ENCODE peak calls at places on chromosomes 7 and 10, in six cellular contexts. M, T, Y, B, N and W are unnamed samples.

GRCh38 chr7:108313086-108313485 is 143.2 kb downstream of the NRCAM start:
- DNase-seq in M (no peak), T (no peak), Y (no peak), B (no peak), N (no peak), W (no peak)

GRCh38 chr7:96996111-96996936 is 9.0 kb upstream of the DLX6 start:
- DNase-seq in M (no peak), T (no peak), Y (no peak), B (no peak), N (no peak), W (no peak)

GRCh38 chr10:122474145-122474739 is 12.9 kb downstream of the HTRA1 start:
- DNase-seq in M (peak; percentile 64), T (no peak), Y (no peak), B (peak; percentile 60), N (peak; percentile 55), W (no peak)

GRCh38 chr10:61244261-61244775 is 208.9 kb downstream of the TMEM26 start:
- DNase-seq in M (no peak), T (no peak), Y (no peak), B (no peak), N (no peak), W (no peak)

GRCh38 chr7:31043035-31043434 is 9.1 kb upstream of the ADCYAP1R1 start:
- DNase-seq in M (no peak), T (no peak), Y (no peak), B (peak; percentile 85), N (no peak), W (no peak)

GRCh38 chr10:125757742-125758141 is 17.9 kb downstream of the MMP21 start:
- DNase-seq in M (no peak), T (no peak), Y (no peak), B (no peak), N (no peak), W (no peak)

GRCh38 chr7:40470817-40471216 is 336.0 kb downstream of the SUGCT start:
- DNase-seq in M (no peak), T (no peak), Y (no peak), B (no peak), N (no peak), W (no peak)

GRCh38 chr7:52463341-52463740 is 572.1 kb upstream of the POM121L12 start:
- DNase-seq in M (no peak), T (no peak), Y (no peak), B (no peak), N (no peak), W (no peak)

GRCh38 chr10:49298666-49298989 is 342 bp upstream of the C10orf71 start:
- DNase-seq in M (peak; percentile 50), T (no peak), Y (no peak), B (no peak), N (no peak), W (no peak)

GRCh38 chr7:44313016-44313415 is 12.4 kb downstream of the CAMK2B start:
- DNase-seq in M (peak; percentile 21), T (no peak), Y (no peak), B (no peak), N (no peak), W (no peak)

GRCh38 chr10:117662126-117662525 is 119.6 kb downstream of the EMX2 start:
- DNase-seq in M (no peak), T (no peak), Y (no peak), B (no peak), N (no peak), W (no peak)

GRCh38 chr10:51007781-51008180 is 66.5 kb upstream of the PRKG1 start:
- DNase-seq in M (no peak), T (no peak), Y (no peak), B (no peak), N (no peak), W (no peak)

GRCh38 chr7:3911685-3912084 is 610.6 kb downstream of the SDK1 start:
- DNase-seq in M (no peak), T (no peak), Y (no peak), B (no peak), N (no peak), W (no peak)

DNA sequence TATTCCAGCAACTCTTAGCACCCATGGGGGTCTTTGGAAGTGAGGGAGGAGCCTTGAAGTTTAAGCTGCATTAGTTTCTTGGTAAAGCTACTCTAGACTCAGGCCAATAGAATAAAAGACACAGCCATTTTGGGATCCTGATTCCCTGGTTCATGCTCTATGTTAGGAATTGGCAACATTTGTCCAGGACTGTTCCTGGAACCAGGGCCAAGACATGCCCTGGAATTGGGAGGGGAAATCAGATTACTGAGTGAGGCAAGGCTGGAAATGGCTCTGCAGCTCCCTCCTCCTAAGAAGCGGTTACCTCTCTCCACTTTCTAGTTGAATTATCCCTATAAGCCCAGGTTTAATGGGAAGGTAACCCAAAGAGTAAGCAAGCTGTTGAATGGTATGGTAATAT is 14.2 kb upstream of the BMPR1A start:
- DNase-seq in M (no peak), T (no peak), Y (no peak), B (no peak), N (no peak), W (no peak)
- H3K4me1 ChIP-seq in M (peaks cover 2% of the 10 kb centered on the region), T (no peaks in the 10 kb centered on the region), Y (no peaks in the 10 kb centered on the region), B (peaks cover 4% of the 10 kb centered on the region), N (peaks cover 9% of the 10 kb centered on the region), W (peaks cover 12% of the 10 kb centered on the region)

GRCh38 chr7:27237735-27238334 is 4.8 kb upstream of the EVX1 start:
- DNase-seq in M (no peak), T (no peak), Y (no peak), B (no peak), N (no peak), W (no peak)

GRCh38 chr7:27239780-27240731 is 2.5 kb upstream of the EVX1 start:
- DNase-seq in M (no peak), T (no peak), Y (no peak), B (no peak), N (no peak), W (no peak)

GRCh38 chr7:27238979-27239779 is 3.4 kb upstream of the EVX1 start:
- DNase-seq in M (no peak), T (no peak), Y (no peak), B (peak; percentile 79), N (no peak), W (no peak)

GRCh38 chr7:27235387-27236052 is 7.1 kb upstream of the EVX1 start:
- DNase-seq in M (peak; percentile 58), T (no peak), Y (peak; percentile 13), B (peak; percentile 85), N (no peak), W (peak; percentile 86)

DNA sequence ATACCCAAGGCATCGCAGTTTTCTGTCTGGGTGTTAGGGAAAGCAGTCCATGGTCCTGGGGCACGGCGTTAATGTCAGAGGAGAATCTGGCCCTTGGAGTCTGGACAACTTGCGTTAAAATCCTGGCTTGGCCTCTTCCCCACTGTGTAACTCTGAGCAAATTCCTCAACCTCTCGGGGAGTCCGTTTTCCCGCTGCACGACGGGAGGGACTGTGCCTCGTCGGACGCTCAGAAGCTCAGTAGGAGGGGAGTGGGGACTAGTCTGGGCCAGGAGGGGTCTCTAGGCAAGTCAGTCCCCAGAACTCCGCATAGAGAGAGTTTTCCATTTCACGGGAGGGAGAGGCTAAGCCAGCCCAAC is 6.6 kb upstream of the EVX1 start:
- DNase-seq in M (no peak), T (no peak), Y (no peak), B (no peak), N (no peak), W (no peak)
- H3K27me3 ChIP-seq in M (no peaks in the 10 kb centered on the region), T (peaks cover 71% of the 10 kb centered on the region), Y (peaks cover 50% of the 10 kb centered on the region), B (peaks cover 82% of the 10 kb centered on the region), N (peaks cover 76% of the 10 kb centered on the region), W (no peaks in the 10 kb centered on the region)

DNA sequence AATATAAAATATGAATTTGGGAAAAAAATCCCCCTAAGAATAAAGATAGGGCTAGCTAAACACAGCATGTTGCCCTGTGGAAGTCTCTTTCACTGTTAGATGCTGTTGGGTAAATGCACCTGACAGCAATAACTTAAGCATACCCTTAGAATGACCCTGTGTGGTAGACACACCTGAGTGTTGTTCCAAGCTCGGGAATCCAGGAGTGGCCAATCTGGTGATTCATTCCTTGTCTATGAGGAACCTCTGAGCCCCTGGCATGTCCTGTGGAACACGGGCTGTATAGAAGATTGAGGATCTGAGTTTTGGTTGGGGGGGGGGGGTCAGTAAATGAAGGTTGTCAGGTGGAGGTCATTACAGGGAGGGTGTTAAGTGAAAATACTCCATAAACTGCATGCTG is 730.0 kb upstream of the IGFBP3 start:
- DNase-seq in M (no peak), T (no peak), Y (no peak), B (no peak), N (no peak), W (peak; percentile 33)
- TF ChIP-seq EP300 in M (no peak), T (no peak), Y (no peak), B (no peak), N (no peak), W (no peak)

GRCh38 chr7:69754476-69754875 is 156.2 kb downstream of the AUTS2 start:
- DNase-seq in M (no peak), T (no peak), Y (no peak), B (no peak), N (no peak), W (no peak)

GRCh38 chr7:69756235-69756634 is 158.0 kb downstream of the AUTS2 start:
- DNase-seq in M (no peak), T (no peak), Y (no peak), B (no peak), N (no peak), W (no peak)

GRCh38 chr7:69759373-69759772 is 161.1 kb downstream of the AUTS2 start:
- DNase-seq in M (no peak), T (no peak), Y (no peak), B (no peak), N (no peak), W (no peak)

GRCh38 chr7:69757990-69758430 is 159.7 kb downstream of the AUTS2 start:
- DNase-seq in M (no peak), T (no peak), Y (no peak), B (no peak), N (no peak), W (no peak)

GRCh38 chr7:69757528-69757927 is 159.3 kb downstream of the AUTS2 start:
- DNase-seq in M (no peak), T (no peak), Y (no peak), B (no peak), N (no peak), W (no peak)
- H3K4me1 ChIP-seq in M (peaks cover 12% of the 10 kb centered on the region), T (no peaks in the 10 kb centered on the region), Y (no peaks in the 10 kb centered on the region), B (peaks cover 27% of the 10 kb centered on the region), N (peaks cover 8% of the 10 kb centered on the region), W (peaks cover 8% of the 10 kb centered on the region)

GRCh38 chr7:157021893-157022680 is 11.6 kb upstream of the MNX1 start:
- DNase-seq in M (no peak), T (no peak), Y (no peak), B (peak; percentile 48), N (peak; percentile 27), W (no peak)
- H3K27me3 ChIP-seq in M (no peaks in the 10 kb centered on the region), T (peaks cover 75% of the 10 kb centered on the region), Y (peaks cover 95% of the 10 kb centered on the region), B (peaks cover 100% of the 10 kb centered on the region), N (peaks cover 97% of the 10 kb centered on the region), W (no peaks in the 10 kb centered on the region)